ENCODE peak calls at places on chromosome 18, in six cellular contexts. One of them, this sample, is unnamed.

GRCh38 chr18:23876496-23876895 is 138.1 kb upstream of the TTC39C start:
- DNase-seq in thoracic aorta: no peak
- DNase-seq in esophagus squamous epithelium: no peak
- DNase-seq in OCI-LY7: no peak
- DNase-seq in mesenchymal stem cell: no peak
- DNase-seq in GM23248: no peak
- DNase-seq in this sample: no peak

GRCh38 chr18:11004294-11004693 is 145.1 kb downstream of the PIEZO2 start:
- DNase-seq in thoracic aorta: no peak
- DNase-seq in esophagus squamous epithelium: no peak
- DNase-seq in OCI-LY7: no peak
- DNase-seq in mesenchymal stem cell: peak; percentile 72
- DNase-seq in GM23248: peak; percentile 23
- DNase-seq in this sample: no peak

GRCh38 chr18:46332956-46333355 is 228.8 kb downstream of the HAUS1 start:
- DNase-seq in thoracic aorta: no peak
- DNase-seq in esophagus squamous epithelium: no peak
- DNase-seq in OCI-LY7: no peak
- DNase-seq in mesenchymal stem cell: no peak
- DNase-seq in GM23248: no peak
- DNase-seq in this sample: no peak

GRCh38 chr18:28269750-28270149 is 92.8 kb upstream of the CDH2 start:
- DNase-seq in thoracic aorta: no peak
- DNase-seq in esophagus squamous epithelium: no peak
- DNase-seq in OCI-LY7: no peak
- DNase-seq in mesenchymal stem cell: no peak
- DNase-seq in GM23248: no peak
- DNase-seq in this sample: no peak

GRCh38 chr18:76808561-76808960 is 13.8 kb upstream of the ZNF236 start:
- DNase-seq in thoracic aorta: no peak
- DNase-seq in esophagus squamous epithelium: no peak
- DNase-seq in OCI-LY7: no peak
- DNase-seq in mesenchymal stem cell: no peak
- DNase-seq in GM23248: no peak
- DNase-seq in this sample: no peak

GRCh38 chr18:31267823-31268481 is 50.0 kb upstream of the DSG1 start:
- DNase-seq in thoracic aorta: no peak
- DNase-seq in esophagus squamous epithelium: no peak
- DNase-seq in OCI-LY7: no peak
- DNase-seq in mesenchymal stem cell: peak; percentile 11
- DNase-seq in GM23248: no peak
- DNase-seq in this sample: no peak

GRCh38 chr18:35042389-35043066 is 1.3 kb downstream of the MAPRE2 start:
- DNase-seq in thoracic aorta: no peak
- DNase-seq in esophagus squamous epithelium: no peak
- DNase-seq in OCI-LY7: peak; percentile 41
- DNase-seq in mesenchymal stem cell: peak; percentile 29
- DNase-seq in GM23248: peak; percentile 50
- DNase-seq in this sample: no peak

GRCh38 chr18:12679183-12679786 is 21.4 kb upstream of the SPIRE1 start:
- DNase-seq in thoracic aorta: no peak
- DNase-seq in esophagus squamous epithelium: no peak
- DNase-seq in OCI-LY7: no peak
- DNase-seq in mesenchymal stem cell: peak; percentile 63
- DNase-seq in GM23248: peak; percentile 65
- DNase-seq in this sample: no peak

GRCh38 chr18:55246278-55246677 is 287.0 kb upstream of the CCDC68 start:
- DNase-seq in thoracic aorta: no peak
- DNase-seq in esophagus squamous epithelium: no peak
- DNase-seq in OCI-LY7: no peak
- DNase-seq in mesenchymal stem cell: no peak
- DNase-seq in GM23248: no peak
- DNase-seq in this sample: no peak

GRCh38 chr18:34691626-34692025 is 18.5 kb upstream of the DTNA start:
- DNase-seq in thoracic aorta: no peak
- DNase-seq in esophagus squamous epithelium: no peak
- DNase-seq in OCI-LY7: no peak
- DNase-seq in mesenchymal stem cell: no peak
- DNase-seq in GM23248: no peak
- DNase-seq in this sample: no peak

GRCh38 chr18:43534511-43534910 is 257.2 kb upstream of the SYT4 start:
- DNase-seq in thoracic aorta: no peak
- DNase-seq in esophagus squamous epithelium: no peak
- DNase-seq in OCI-LY7: no peak
- DNase-seq in mesenchymal stem cell: peak; percentile 6
- DNase-seq in GM23248: peak; percentile 42
- DNase-seq in this sample: no peak

GRCh38 chr18:6022089-6022444 is 126.7 kb upstream of the TMEM200C start:
- DNase-seq in thoracic aorta: no peak
- DNase-seq in esophagus squamous epithelium: no peak
- DNase-seq in OCI-LY7: no peak
- DNase-seq in mesenchymal stem cell: no peak
- DNase-seq in GM23248: peak; percentile 9
- DNase-seq in this sample: no peak

GRCh38 chr18:37565138-37565984 is at the start of gene CELF4:
- DNase-seq in thoracic aorta: no peak
- DNase-seq in esophagus squamous epithelium: no peak
- DNase-seq in OCI-LY7: no peak
- DNase-seq in mesenchymal stem cell: peak; percentile 43
- DNase-seq in GM23248: peak; percentile 41
- DNase-seq in this sample: peak; percentile 9

GRCh38 chr18:13264986-13265900 is 46.7 kb downstream of the LDLRAD4 start:
- DNase-seq in thoracic aorta: no peak
- DNase-seq in esophagus squamous epithelium: no peak
- DNase-seq in OCI-LY7: no peak
- DNase-seq in mesenchymal stem cell: no peak
- DNase-seq in GM23248: no peak
- DNase-seq in this sample: no peak

GRCh38 chr18:34650121-34650545 is 60.0 kb upstream of the DTNA start:
- DNase-seq in thoracic aorta: no peak
- DNase-seq in esophagus squamous epithelium: no peak
- DNase-seq in OCI-LY7: peak; percentile 47
- DNase-seq in mesenchymal stem cell: peak; percentile 83
- DNase-seq in GM23248: peak; percentile 77
- DNase-seq in this sample: peak; percentile 22

GRCh38 chr18:1527805-1528204 is 623.1 kb downstream of the ADCYAP1 start:
- DNase-seq in thoracic aorta: no peak
- DNase-seq in esophagus squamous epithelium: no peak
- DNase-seq in OCI-LY7: no peak
- DNase-seq in mesenchymal stem cell: no peak
- DNase-seq in GM23248: no peak
- DNase-seq in this sample: no peak

GRCh38 chr18:354003-354402 is 86.2 kb upstream of the THOC1 start:
- DNase-seq in thoracic aorta: no peak
- DNase-seq in esophagus squamous epithelium: no peak
- DNase-seq in OCI-LY7: no peak
- DNase-seq in mesenchymal stem cell: peak; percentile 33
- DNase-seq in GM23248: peak; percentile 61
- DNase-seq in this sample: peak; percentile 15

GRCh38 chr18:79928563-79928960 is 22.9 kb downstream of the SLC66A2 start:
- DNase-seq in thoracic aorta: no peak
- DNase-seq in esophagus squamous epithelium: no peak
- DNase-seq in OCI-LY7: no peak
- DNase-seq in mesenchymal stem cell: no peak
- DNase-seq in GM23248: no peak
- DNase-seq in this sample: no peak

GRCh38 chr18:55731594-55732042 is 143.6 kb upstream of the TCF4 start:
- DNase-seq in thoracic aorta: no peak
- DNase-seq in esophagus squamous epithelium: no peak
- DNase-seq in OCI-LY7: no peak
- DNase-seq in mesenchymal stem cell: no peak
- DNase-seq in GM23248: peak; percentile 18
- DNase-seq in this sample: no peak

GRCh38 chr18:49819768-49820662 is 6.7 kb upstream of the ACAA2 start:
- DNase-seq in thoracic aorta: no peak
- DNase-seq in esophagus squamous epithelium: no peak
- DNase-seq in OCI-LY7: no peak
- DNase-seq in mesenchymal stem cell: peak; percentile 70
- DNase-seq in GM23248: no peak
- DNase-seq in this sample: no peak

GRCh38 chr18:304887-305529 is 37.2 kb upstream of the THOC1 start:
- DNase-seq in thoracic aorta: no peak
- DNase-seq in esophagus squamous epithelium: no peak
- DNase-seq in OCI-LY7: no peak
- DNase-seq in mesenchymal stem cell: no peak
- DNase-seq in GM23248: peak; percentile 74
- DNase-seq in this sample: peak; percentile 41

GRCh38 chr18:21096760-21097159 is 14.9 kb downstream of the ROCK1 start:
- DNase-seq in thoracic aorta: no peak
- DNase-seq in esophagus squamous epithelium: no peak
- DNase-seq in OCI-LY7: no peak
- DNase-seq in mesenchymal stem cell: no peak
- DNase-seq in GM23248: no peak
- DNase-seq in this sample: no peak
- H3K9me3 ChIP-seq in thoracic aorta: no peaks in the 10 kb centered on the region
- H3K9me3 ChIP-seq in esophagus squamous epithelium: no peaks in the 10 kb centered on the region
- H3K9me3 ChIP-seq in OCI-LY7: peaks cover 6% of the 10 kb centered on the region
- H3K9me3 ChIP-seq in mesenchymal stem cell: no peaks in the 10 kb centered on the region
- H3K9me3 ChIP-seq in GM23248: no peaks in the 10 kb centered on the region
- H3K9me3 ChIP-seq in this sample: peaks cover 2% of the 10 kb centered on the region

DNA sequence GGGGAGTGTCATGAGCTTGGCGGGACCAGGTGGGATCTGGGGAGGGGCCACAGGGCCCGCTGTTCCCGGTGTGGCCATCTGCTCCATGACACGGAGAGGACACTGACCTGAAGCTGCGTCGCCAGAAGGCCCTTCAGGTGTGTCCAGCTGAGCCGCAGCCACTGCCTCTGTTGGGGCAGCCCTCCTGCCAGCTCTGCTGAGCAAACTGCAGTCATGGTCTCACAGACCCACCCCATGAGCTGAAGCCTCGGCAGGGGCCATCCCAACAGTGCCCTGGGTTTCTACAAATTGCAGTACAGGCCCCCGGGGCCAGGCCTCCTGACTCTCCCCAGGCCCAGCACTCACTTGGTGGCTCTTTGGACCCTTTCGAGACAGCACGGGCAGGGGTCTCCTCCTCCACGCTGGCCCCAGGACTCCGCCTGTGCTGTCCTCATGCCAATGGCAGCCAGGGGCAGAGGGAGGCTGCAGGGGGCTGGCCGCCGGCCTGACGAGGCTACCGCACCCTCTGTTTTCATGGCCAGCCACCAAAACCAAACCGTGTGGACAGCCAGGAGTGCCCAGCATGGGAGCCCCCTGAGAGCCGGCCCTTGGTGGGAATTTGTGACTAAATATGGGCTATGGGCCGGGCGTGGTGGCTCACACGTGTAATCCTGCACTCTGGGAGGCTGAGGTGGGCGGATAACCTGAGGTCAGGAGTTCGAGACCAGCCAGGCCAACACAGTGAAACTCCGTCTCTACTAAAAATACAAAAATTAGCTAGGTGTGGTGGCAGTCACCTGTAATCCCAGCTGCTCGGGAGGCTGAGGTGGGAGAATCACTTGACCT is 175.2 kb upstream of the SALL3 start:
- DNase-seq in thoracic aorta: no peak
- DNase-seq in esophagus squamous epithelium: no peak
- DNase-seq in OCI-LY7: no peak
- DNase-seq in mesenchymal stem cell: no peak
- DNase-seq in GM23248: no peak
- DNase-seq in this sample: no peak
- H3K9me3 ChIP-seq in thoracic aorta: no peaks in the 10 kb centered on the region
- H3K9me3 ChIP-seq in esophagus squamous epithelium: no peaks in the 10 kb centered on the region
- H3K9me3 ChIP-seq in OCI-LY7: no peaks in the 10 kb centered on the region
- H3K9me3 ChIP-seq in mesenchymal stem cell: peaks cover 8% of the 10 kb centered on the region
- H3K9me3 ChIP-seq in GM23248: no peaks in the 10 kb centered on the region
- H3K9me3 ChIP-seq in this sample: no peaks in the 10 kb centered on the region

GRCh38 chr18:14974088-14974487 is 226.1 kb downstream of the ANKRD30B start:
- DNase-seq in thoracic aorta: no peak
- DNase-seq in esophagus squamous epithelium: no peak
- DNase-seq in OCI-LY7: no peak
- DNase-seq in mesenchymal stem cell: no peak
- DNase-seq in GM23248: no peak
- DNase-seq in this sample: peak; percentile 78

GRCh38 chr18:14971461-14972185 is 223.7 kb downstream of the ANKRD30B start:
- DNase-seq in thoracic aorta: no peak
- DNase-seq in esophagus squamous epithelium: no peak
- DNase-seq in OCI-LY7: no peak
- DNase-seq in mesenchymal stem cell: no peak
- DNase-seq in GM23248: peak; percentile 49
- DNase-seq in this sample: peak; percentile 95

GRCh38 chr18:14965553-14965952 is 217.6 kb downstream of the ANKRD30B start:
- DNase-seq in thoracic aorta: no peak
- DNase-seq in esophagus squamous epithelium: no peak
- DNase-seq in OCI-LY7: no peak
- DNase-seq in mesenchymal stem cell: no peak
- DNase-seq in GM23248: no peak
- DNase-seq in this sample: no peak

GRCh38 chr18:14970027-14970426 is 222.1 kb downstream of the ANKRD30B start:
- DNase-seq in thoracic aorta: no peak
- DNase-seq in esophagus squamous epithelium: no peak
- DNase-seq in OCI-LY7: no peak
- DNase-seq in mesenchymal stem cell: no peak
- DNase-seq in GM23248: peak; percentile 61
- DNase-seq in this sample: peak; percentile 92

DNA sequence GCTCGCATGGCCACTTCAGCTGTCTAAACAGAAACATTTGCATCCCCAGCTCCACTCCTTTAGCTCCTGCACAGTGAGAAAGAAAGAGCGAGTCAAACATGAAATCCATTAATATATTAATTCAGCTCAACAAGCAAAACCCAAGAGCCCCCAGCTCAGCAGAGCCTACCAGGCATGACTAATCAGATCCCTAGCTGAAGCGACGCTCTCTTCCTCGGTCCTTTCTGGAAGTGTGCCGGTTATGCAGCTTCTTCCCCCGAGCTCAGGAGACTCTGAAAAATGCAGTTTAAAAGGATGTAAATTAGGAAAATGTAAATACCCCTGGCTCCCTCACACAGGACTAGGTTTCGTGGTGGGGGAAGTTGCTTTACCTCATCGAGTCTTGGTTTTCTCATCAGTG is 221.5 kb downstream of the ANKRD30B start:
- DNase-seq in thoracic aorta: no peak
- DNase-seq in esophagus squamous epithelium: no peak
- DNase-seq in OCI-LY7: no peak
- DNase-seq in mesenchymal stem cell: no peak
- DNase-seq in GM23248: no peak
- DNase-seq in this sample: no peak
- H3K9me3 ChIP-seq in thoracic aorta: no peaks in the 10 kb centered on the region
- H3K9me3 ChIP-seq in esophagus squamous epithelium: no peaks in the 10 kb centered on the region
- H3K9me3 ChIP-seq in OCI-LY7: no peaks in the 10 kb centered on the region
- H3K9me3 ChIP-seq in mesenchymal stem cell: no peaks in the 10 kb centered on the region
- H3K9me3 ChIP-seq in GM23248: no peaks in the 10 kb centered on the region
- H3K9me3 ChIP-seq in this sample: no peaks in the 10 kb centered on the region

DNA sequence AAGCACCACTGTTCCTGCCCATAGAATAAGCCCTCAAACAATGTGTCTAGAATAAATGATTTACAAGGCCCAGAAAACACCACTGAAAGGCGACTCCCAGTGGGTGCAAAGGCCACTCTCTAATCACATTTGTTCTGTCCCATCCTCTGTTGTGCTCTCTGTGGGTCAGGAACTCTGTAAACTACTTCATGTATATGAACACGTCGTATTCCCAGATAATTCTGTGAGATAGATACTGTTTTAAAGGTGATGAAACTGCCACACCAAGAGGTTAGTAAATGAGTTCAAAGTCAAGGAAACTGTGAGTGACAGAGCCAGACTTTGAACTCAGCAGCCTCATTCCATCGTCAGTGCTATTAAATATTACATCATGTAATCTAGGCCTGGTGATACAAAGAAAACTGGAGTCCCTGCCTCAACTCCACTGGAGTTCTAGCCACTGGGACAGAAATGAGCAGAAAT is 269.7 kb upstream of the DCC start:
- DNase-seq in thoracic aorta: no peak
- DNase-seq in esophagus squamous epithelium: no peak
- DNase-seq in OCI-LY7: no peak
- DNase-seq in mesenchymal stem cell: no peak
- DNase-seq in GM23248: no peak
- DNase-seq in this sample: no peak
- H3K9me3 ChIP-seq in thoracic aorta: peaks cover 8% of the 10 kb centered on the region
- H3K9me3 ChIP-seq in esophagus squamous epithelium: no peaks in the 10 kb centered on the region
- H3K9me3 ChIP-seq in OCI-LY7: no peaks in the 10 kb centered on the region
- H3K9me3 ChIP-seq in mesenchymal stem cell: peaks cover 19% of the 10 kb centered on the region
- H3K9me3 ChIP-seq in GM23248: peaks cover 6% of the 10 kb centered on the region
- H3K9me3 ChIP-seq in this sample: no peaks in the 10 kb centered on the region

GRCh38 chr18:57428221-57429150 is 6.7 kb upstream of the ONECUT2 start:
- DNase-seq in thoracic aorta: no peak
- DNase-seq in esophagus squamous epithelium: no peak
- DNase-seq in OCI-LY7: no peak
- DNase-seq in mesenchymal stem cell: no peak
- DNase-seq in GM23248: peak; percentile 13
- DNase-seq in this sample: no peak
- H3K9me3 ChIP-seq in thoracic aorta: peaks cover 4% of the 10 kb centered on the region
- H3K9me3 ChIP-seq in esophagus squamous epithelium: peaks cover 18% of the 10 kb centered on the region
- H3K9me3 ChIP-seq in OCI-LY7: no peaks in the 10 kb centered on the region
- H3K9me3 ChIP-seq in mesenchymal stem cell: peaks cover 4% of the 10 kb centered on the region
- H3K9me3 ChIP-seq in GM23248: no peaks in the 10 kb centered on the region
- H3K9me3 ChIP-seq in this sample: no peaks in the 10 kb centered on the region